ENCODE peak calls at places on chromosomes 16 and 17, in five cellular contexts. Z, Y, D, O and U are unnamed samples.

GRCh38 chr17:58302919-58303551 is 22.3 kb upstream of the MPO start:
- DNase-seq in Z (no peak), Y (no peak), D (peak), O (no peak), U (no peak)

GRCh38 chr17:1165836-1166235 is 13.9 kb downstream of the ABR start:
- DNase-seq in Z (no peak), Y (no peak), D (no peak), O (no peak), U (no peak)

GRCh38 chr17:4719684-4720221 is 9.3 kb downstream of the ARRB2 start:
- DNase-seq in Z (no peak), Y (peak), D (no peak), O (no peak), U (peak)

GRCh38 chr16:79648846-79649245 is 48.3 kb upstream of the MAF start:
- DNase-seq in Z (no peak), Y (no peak), D (no peak), O (no peak), U (no peak)

GRCh38 chr17:40298726-40299125 is 10.3 kb upstream of the RARA start:
- DNase-seq in Z (no peak), Y (no peak), D (no peak), O (no peak), U (no peak)

GRCh38 chr17:59234631-59235030 is 14.3 kb downstream of the GDPD1 start:
- DNase-seq in Z (no peak), Y (no peak), D (no peak), O (no peak), U (no peak)

GRCh38 chr16:56206951-56207350 is 15.7 kb downstream of the GNAO1 start:
- DNase-seq in Z (no peak), Y (no peak), D (no peak), O (no peak), U (no peak)

GRCh38 chr16:54282202-54282922 is 4.2 kb downstream of the IRX3 start:
- DNase-seq in Z (peak), Y (peak), D (peak), O (no peak), U (no peak)

DNA sequence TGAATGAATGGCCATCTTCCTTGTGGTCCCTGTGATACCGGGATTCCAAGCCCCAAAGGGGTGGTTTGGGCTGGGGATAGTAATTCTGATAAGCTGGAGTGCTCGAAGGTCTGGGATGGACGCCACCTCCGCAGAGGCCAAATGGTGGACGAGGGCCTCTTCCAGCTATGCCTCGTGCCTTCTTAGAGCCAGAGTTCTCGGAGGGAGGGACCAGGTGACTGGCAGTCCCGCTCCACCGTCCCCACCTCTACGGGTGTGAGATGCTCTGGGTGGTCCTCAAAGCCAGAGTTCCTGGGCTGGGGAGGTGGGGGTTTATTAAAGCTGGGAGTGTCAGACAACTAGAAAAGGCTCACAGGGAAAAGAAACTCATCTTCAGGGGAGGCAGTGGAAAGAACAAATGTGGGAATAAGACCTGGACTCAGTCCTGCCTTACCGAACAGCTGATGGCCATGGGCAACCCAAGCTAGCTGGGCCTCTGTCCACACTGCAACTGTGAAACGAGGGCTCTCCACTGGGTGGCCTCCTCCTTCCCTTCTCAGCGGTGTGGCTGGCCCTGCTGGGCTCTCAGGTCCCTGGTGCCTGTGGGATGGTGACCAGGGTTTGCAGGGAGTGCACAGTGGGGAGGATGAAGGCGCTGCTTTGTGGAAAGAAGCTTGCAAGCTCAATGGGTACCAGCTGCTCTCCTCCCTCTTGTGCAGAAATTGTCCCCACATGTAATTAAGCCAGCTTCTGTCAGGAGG is 75.2 kb downstream of the N4BP1 start:
- DNase-seq in Z (no peak), Y (no peak), D (no peak), O (no peak), U (no peak)
- H3K27ac ChIP-seq in Z (no peak), Y (no peak), D (no peak), O (no peak), U (no peak)

GRCh38 chr17:38442548-38442947 is 14.3 kb downstream of the ARHGAP23 start:
- DNase-seq in Z (no peak), Y (no peak), D (no peak), O (no peak), U (no peak)
- TF ChIP-seq JUN in Z (no peak), Y (no peak), D (no peak), O (no peak), U (no peak)

DNA sequence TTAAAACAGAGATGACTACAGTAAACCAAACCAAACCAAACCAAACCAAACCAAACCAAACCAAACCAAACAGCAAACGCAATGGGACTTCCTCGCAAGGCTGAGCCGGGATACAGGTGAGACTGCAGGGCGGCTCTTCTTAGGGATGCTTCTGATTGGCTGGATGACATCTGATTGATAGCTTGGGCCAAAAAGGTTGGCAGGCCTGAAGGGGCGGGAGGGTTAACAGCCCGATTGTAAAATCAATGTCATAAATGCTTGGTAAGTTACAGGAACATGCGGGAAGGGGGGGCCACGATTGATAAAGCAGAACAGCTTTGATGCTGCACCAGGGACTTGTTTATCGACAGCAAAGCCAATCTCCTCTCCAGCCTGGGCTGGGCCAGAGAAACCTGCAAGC is 86.1 kb downstream of the ZFHX3 start:
- DNase-seq in Z (no peak), Y (no peak), D (no peak), O (no peak), U (no peak)
- H3K27ac ChIP-seq in Z (no peak), Y (no peak), D (no peak), O (no peak), U (no peak)

GRCh38 chr17:30101686-30102390 is 14.8 kb upstream of the NSRP1 start:
- DNase-seq in Z (no peak), Y (no peak), D (no peak), O (no peak), U (peak)

GRCh38 chr17:30104575-30105339 is 11.9 kb upstream of the NSRP1 start:
- DNase-seq in Z (peak), Y (peak), D (peak), O (peak), U (peak)
- TF ChIP-seq JUN in Z (peak), Y (no peak), D (no peak), O (peak), U (no peak)

DNA sequence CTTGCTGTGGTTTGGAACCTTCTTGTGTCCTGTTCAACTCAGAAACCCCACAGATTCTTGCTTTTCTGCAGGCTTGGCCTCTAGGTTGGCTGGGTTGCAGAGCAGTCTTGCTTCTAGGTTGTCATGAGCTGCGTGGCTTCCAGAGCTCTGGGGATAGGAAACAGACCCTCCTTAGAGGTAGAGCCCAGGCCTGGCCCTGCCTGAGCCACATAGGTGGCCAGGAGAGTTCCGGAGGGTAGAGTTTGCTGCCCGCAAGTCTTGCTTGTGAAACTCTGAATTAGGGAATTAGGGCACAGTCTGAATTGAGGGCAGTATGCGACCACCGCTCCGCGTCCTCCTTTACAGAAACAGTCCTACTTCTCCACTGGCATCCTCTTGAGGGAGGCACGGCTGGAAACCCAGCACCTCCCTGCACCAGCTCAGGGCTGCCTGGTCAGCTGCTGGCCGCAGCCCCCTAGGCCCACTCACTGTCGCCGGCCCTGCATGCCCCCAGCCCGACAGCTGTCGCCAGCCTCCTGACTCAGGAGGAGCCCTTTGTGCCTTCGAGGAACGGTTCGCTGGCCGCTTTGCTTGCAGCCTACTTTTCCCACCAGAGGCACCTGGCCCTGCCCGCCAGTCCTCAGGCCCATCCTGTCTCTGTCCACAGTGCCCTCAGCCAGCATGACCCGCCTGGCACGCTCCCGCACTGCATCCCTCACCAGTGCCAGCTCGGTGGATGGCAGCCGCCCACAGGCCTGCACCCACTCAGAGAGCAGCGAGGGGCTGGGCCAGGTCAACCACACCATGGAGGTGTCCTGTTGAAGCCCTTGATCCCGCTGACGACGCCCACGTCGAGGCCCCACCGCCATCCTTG is 4.3 kb upstream of the SETD6 start:
- DNase-seq in Z (no peak), Y (no peak), D (peak), O (no peak), U (no peak)
- H3K27ac ChIP-seq in Z (no peak), Y (no peak), D (no peak), O (no peak), U (no peak)